ENCODE peak calls at places on chromosomes 11 and 22, in four cellular contexts. W is IMR-90, H is heart left ventricle, P is iPS DF 6.9. O is an unnamed sample. For H3K4me1, the result is how much of the 10 kb centered on the place peaks cover.

GRCh38 chr22:27032121-27032761 is 374.9 kb downstream of the MIAT start:
- DNase-seq in H (peak), P (peak), W (no peak), O (peak)

GRCh38 chr11:23112987-23113886 is 253.0 kb upstream of the CCDC179 start:
- DNase-seq in W (peak), P (peak), H (no peak), O (peak)

GRCh38 chr11:108664241-108664640 is 628 bp upstream of the DDX10 start:
- DNase-seq in W (no peak), P (no peak), H (no peak), O (no peak)

GRCh38 chr11:120024046-120024445 is 113.9 kb downstream of the TRIM29 start:
- DNase-seq in W (no peak), P (no peak), H (no peak), O (no peak)

GRCh38 chr11:15526859-15527450 is 412.2 kb downstream of the INSC start:
- DNase-seq in W (no peak), P (no peak), H (no peak), O (no peak)

GRCh38 chr11:3041699-3042098 is 15.5 kb downstream of the CARS1 start:
- DNase-seq in W (no peak), H (peak), P (no peak), O (no peak)

GRCh38 chr11:84420261-84420660 is 1134.1 kb upstream of the CCDC90B start:
- DNase-seq in H (no peak), W (no peak), P (no peak), O (no peak)

GRCh38 chr11:129375731-129376657 is at the start of gene BARX2:
- DNase-seq in P (no peak), H (no peak), W (peak), O (no peak)

GRCh38 chr22:20395181-20395896 is 1.4 kb downstream of the ZNF74 start:
- DNase-seq in P (no peak), W (no peak), H (no peak), O (peak)

GRCh38 chr22:30413745-30414524 is 11.6 kb upstream of the MTFP1 start:
- DNase-seq in H (no peak), P (no peak), W (no peak), O (peak)

GRCh38 chr11:63610604-63611394 is 3.4 kb downstream of the PLAAT3 start:
- DNase-seq in H (no peak), W (no peak), P (no peak), O (no peak)

GRCh38 chr11:8086001-8086479 is 5.0 kb downstream of the TUB start:
- DNase-seq in H (peak), P (no peak), W (peak), O (no peak)
- H3K4me1 ChIP-seq in H (under half), P (under half), W (under half), O (under half)

GRCh38 chr11:11025087-11025486 is 167.2 kb upstream of the ZBED5 start:
- DNase-seq in W (peak), H (no peak), P (no peak), O (no peak)

GRCh38 chr11:11032072-11032471 is 174.2 kb upstream of the ZBED5 start:
- DNase-seq in H (no peak), P (no peak), W (no peak), O (no peak)

GRCh38 chr11:11028017-11028692 is 170.3 kb upstream of the ZBED5 start:
- DNase-seq in H (peak), W (peak), P (peak), O (peak)

GRCh38 chr11:11022126-11022730 is 164.4 kb upstream of the ZBED5 start:
- DNase-seq in P (no peak), W (peak), H (no peak), O (no peak)

DNA sequence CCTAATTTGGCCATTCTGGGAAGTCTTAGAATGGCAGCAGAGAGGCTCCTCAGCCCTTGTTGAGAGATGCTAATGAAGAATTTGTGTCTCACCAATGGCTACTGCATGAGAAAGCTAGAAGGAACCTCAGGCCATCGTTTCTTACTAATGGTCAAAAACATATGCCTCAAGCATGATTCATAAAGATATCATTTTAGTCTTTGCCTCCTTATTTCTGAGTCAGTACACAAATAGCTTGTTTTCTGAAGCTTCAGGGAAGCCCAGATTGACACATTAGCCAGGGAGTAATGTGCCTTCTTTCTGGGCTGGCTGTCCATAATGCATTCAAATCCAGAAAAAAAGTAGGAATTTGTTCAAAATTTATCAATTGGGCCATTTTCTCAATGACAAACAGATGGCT is 169.4 kb upstream of the ZBED5 start:
- DNase-seq in P (no peak), W (peak), H (no peak), O (no peak)
- H3K4me3 ChIP-seq in P (no peak), W (no peak), H (no peak), O (no peak)

DNA sequence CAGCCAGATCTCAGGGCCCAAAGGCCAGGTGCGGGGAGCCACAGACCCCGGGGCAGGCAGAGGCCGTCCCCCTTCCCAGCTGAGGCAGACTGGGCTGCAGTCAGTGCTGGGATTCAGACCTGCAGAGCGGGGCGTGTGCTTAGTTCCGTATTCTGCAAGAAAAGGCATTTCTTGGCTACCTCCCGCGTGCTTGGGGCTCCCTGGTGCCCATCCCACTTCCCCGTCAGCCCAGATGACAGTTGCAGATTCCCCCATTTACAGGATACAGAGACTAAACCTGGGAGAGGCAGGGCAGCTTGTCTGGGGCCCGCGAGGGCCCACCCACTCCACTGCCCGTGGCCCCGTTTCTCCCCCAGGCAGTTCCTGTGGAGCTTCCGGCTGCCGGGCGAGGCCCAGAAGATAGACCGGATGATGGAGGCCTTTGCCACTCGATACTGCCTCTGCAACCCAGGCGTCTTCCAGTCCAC is 18.3 kb downstream of the CYTH4 start:
- DNase-seq in P (no peak), W (no peak), H (no peak), O (no peak)
- H3K4me1 ChIP-seq in P (under half), W (under half), H (under half), O (under half)

GRCh38 chr11:19714093-19714386 is 1.4 kb downstream of the NAV2 start:
- DNase-seq in H (no peak), P (no peak), W (peak), O (peak)

GRCh38 chr11:19713221-19714092 is 820 bp downstream of the NAV2 start:
- DNase-seq in W (no peak), H (peak), P (no peak), O (peak)

GRCh38 chr11:19712281-19713220 is at the start of gene NAV2:
- DNase-seq in P (peak), H (peak), W (peak), O (peak)

GRCh38 chr11:19714387-19715363 is 2.0 kb downstream of the NAV2 start:
- DNase-seq in H (peak), P (no peak), W (peak), O (peak)

GRCh38 chr11:19715373-19715772 is 2.7 kb downstream of the NAV2 start:
- DNase-seq in P (no peak), W (peak), H (peak), O (no peak)
- H3K4me3 ChIP-seq in P (no peak), W (peak), H (peak), O (peak)

GRCh38 chr11:34344410-34345011 is 13.3 kb downstream of the ABTB2 start:
- DNase-seq in H (no peak), P (no peak), W (no peak), O (no peak)
- H3K4me1 ChIP-seq in H (half or more), P (under half), W (under half), O (under half)